ENCODE peak calls at places on chromosomes 6 and 20, in eight cellular contexts. G, O, S, X, T, Q, V and K are unnamed samples.

GRCh38 chr6:31086788-31087440 is 25.5 kb downstream of the C6orf15 start:
- DNase-seq in O (no peak), V (no peak), X (no peak), Q (no peak), G (no peak), S (peak; percentile 84), T (no peak), K (no peak)

GRCh38 chr6:142802124-142802523 is 142.9 kb downstream of the HIVEP2 start:
- DNase-seq in Q (peak; percentile 65), G (no peak), T (no peak), X (peak; percentile 59), O (no peak), V (no peak), S (peak; percentile 99), K (peak; percentile 47)

GRCh38 chr20:54577637-54578036 is 102.2 kb downstream of the DOK5 start:
- DNase-seq in O (no peak), G (no peak), S (no peak), V (no peak), Q (no peak), X (no peak), T (no peak), K (no peak)

GRCh38 chr20:47032969-47033578 is 138.4 kb downstream of the EYA2 start:
- DNase-seq in S (no peak), T (no peak), V (no peak), Q (peak; percentile 45), X (no peak), O (no peak), G (no peak), K (no peak)

GRCh38 chr6:109595998-109596397 is 95.0 kb downstream of the AK9 start:
- DNase-seq in G (no peak), X (no peak), O (no peak), V (peak; percentile 49), T (peak; percentile 23), S (peak; percentile 57), Q (peak; percentile 26), K (peak; percentile 18)

GRCh38 chr6:106591111-106591825 is 38.0 kb downstream of the RTN4IP1 start:
- DNase-seq in T (no peak), V (no peak), O (no peak), Q (peak; percentile 15), G (no peak), X (no peak), S (peak; percentile 88), K (no peak)

GRCh38 chr6:6466967-6467761 is 121.4 kb upstream of the LY86 start:
- DNase-seq in O (no peak), X (no peak), V (no peak), S (no peak), T (no peak), Q (no peak), G (no peak), K (no peak)

GRCh38 chr6:25179051-25179778 is 100.0 kb upstream of the CARMIL1 start:
- DNase-seq in T (no peak), V (no peak), Q (no peak), G (no peak), S (peak; percentile 68), O (no peak), X (no peak), K (no peak)

GRCh38 chr6:23175391-23175790 is 606.0 kb downstream of the HDGFL1 start:
- DNase-seq in G (no peak), X (no peak), S (no peak), O (no peak), V (no peak), T (no peak), Q (no peak), K (no peak)

GRCh38 chr6:28558629-28559028 is 32.9 kb downstream of the GPX5 start:
- DNase-seq in V (no peak), S (no peak), O (no peak), Q (no peak), T (no peak), G (no peak), X (no peak), K (no peak)

GRCh38 chr6:147078602-147079001 is 125.6 kb upstream of the STXBP5 start:
- DNase-seq in O (no peak), T (no peak), S (peak; percentile 63), G (no peak), X (no peak), V (no peak), Q (no peak), K (no peak)

GRCh38 chr6:97456070-97456469 is 173.1 kb upstream of the MMS22L start:
- DNase-seq in O (no peak), V (no peak), X (no peak), S (no peak), Q (no peak), T (no peak), G (no peak), K (no peak)

GRCh38 chr6:166106076-166106686 is 61.5 kb downstream of the TBXT start:
- DNase-seq in O (peak; percentile 36), V (peak; percentile 92), S (peak; percentile 71), T (peak; percentile 62), Q (peak; percentile 50), X (peak; percentile 47), G (peak; percentile 66), K (peak; percentile 49)

GRCh38 chr20:33178726-33179125 is 10.8 kb downstream of the BPIFA2 start:
- DNase-seq in S (no peak), Q (peak; percentile 57), O (no peak), G (no peak), V (no peak), X (peak; percentile 16), T (no peak), K (no peak)

GRCh38 chr20:39874049-39874893 is 814.8 kb downstream of the MAFB start:
- DNase-seq in T (peak; percentile 53), G (peak; percentile 44), Q (peak; percentile 55), X (peak; percentile 15), O (peak; percentile 60), V (peak; percentile 88), S (peak; percentile 89), K (peak; percentile 15)

GRCh38 chr6:28082939-28083338 is 2.6 kb downstream of the ZNF165 start:
- DNase-seq in V (no peak), O (no peak), S (no peak), X (no peak), G (no peak), T (no peak), Q (no peak), K (no peak)

DNA sequence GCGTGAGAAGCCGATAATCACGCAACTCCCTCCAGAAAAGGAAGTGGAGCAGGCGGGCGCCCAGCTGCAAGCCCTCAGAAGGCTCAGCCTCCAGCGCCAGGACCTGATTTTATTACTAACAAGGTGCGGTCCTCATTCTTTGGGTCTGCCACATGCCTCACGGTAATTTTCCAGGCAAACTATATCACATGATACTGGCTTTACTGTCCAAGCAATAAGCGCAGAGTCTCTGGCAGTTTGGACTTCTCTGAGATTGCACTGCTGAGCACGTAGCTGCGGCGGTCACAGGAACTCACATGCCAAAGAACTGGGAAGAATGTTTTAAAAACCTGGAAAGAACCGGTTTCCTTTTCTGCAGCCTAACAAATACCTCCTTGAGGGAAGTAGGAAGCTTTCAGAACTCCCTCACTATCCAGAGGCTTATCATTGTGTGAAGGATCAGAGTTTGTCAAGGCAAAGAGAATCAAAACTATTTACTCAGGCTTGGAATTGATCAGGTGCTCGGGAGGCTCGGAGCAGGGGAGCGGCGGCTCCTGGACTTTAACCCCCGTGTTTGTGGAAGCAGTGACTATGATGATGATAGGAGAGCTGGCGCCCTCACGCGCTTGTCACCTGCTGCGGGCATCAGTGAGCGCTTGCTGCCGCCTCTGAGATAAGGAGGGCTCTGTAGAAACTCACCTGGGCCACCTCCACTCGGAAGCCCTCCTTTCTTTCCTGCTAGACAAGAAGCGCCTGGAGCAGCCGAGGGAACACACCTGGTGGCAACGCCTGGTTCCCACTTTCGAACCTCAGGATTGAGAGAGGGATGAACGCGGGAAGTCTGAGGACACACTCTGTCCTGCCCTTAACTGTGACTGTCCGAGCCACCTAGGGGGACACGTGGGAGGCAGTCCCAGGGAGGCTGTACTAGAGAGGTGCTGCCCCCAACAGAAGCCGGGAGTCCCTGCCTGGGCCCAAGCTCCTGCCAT is 27.2 kb upstream of the SYNJ2 start:
- DNase-seq in O (no peak), V (no peak), S (peak; percentile 26), T (no peak), Q (peak; percentile 95), G (no peak), X (no peak), K (no peak)
- H3K27ac ChIP-seq in O (no peak overlapping the region), V (no peak overlapping the region), S (no peak overlapping the region), T (no peak overlapping the region), Q (peak overlapping the region; percentile 87), G (no peak overlapping the region), X (no peak overlapping the region), K (no peak overlapping the region)

GRCh38 chr6:127015858-127016257 is 102.6 kb upstream of the RSPO3 start:
- DNase-seq in Q (no peak), S (no peak), G (no peak), X (no peak), T (no peak), V (no peak), O (no peak), K (no peak)
- TF ChIP-seq RAD21 in Q (no peak), S (no peak), G (no peak), X (no peak), T (no peak), V (no peak), O (no peak), K (no peak)

GRCh38 chr6:63391203-63391970 is 71.6 kb upstream of the LGSN start:
- DNase-seq in V (no peak), X (no peak), S (no peak), T (no peak), G (no peak), O (no peak), Q (peak; percentile 99), K (no peak)
- H3K27ac ChIP-seq in V (no peak overlapping the region), X (no peak overlapping the region), S (no peak overlapping the region), T (no peak overlapping the region), G (no peak overlapping the region), O (no peak overlapping the region), Q (peak overlapping the region; percentile 83), K (no peak overlapping the region)

GRCh38 chr6:13590574-13591153 is 16.3 kb downstream of the SIRT5 start:
- DNase-seq in X (no peak), G (no peak), S (no peak), V (no peak), T (no peak), Q (no peak), O (no peak), K (no peak)

GRCh38 chr6:13589801-13590200 is 15.4 kb downstream of the SIRT5 start:
- DNase-seq in X (no peak), O (no peak), S (no peak), V (no peak), G (no peak), T (no peak), Q (no peak), K (no peak)

GRCh38 chr6:13581700-13582229 is 7.4 kb downstream of the SIRT5 start:
- DNase-seq in V (no peak), T (no peak), Q (no peak), S (no peak), G (no peak), O (no peak), X (no peak), K (no peak)

GRCh38 chr6:13591205-13591921 is 17.0 kb downstream of the SIRT5 start:
- DNase-seq in Q (no peak), T (no peak), V (no peak), X (no peak), S (no peak), O (no peak), G (no peak), K (no peak)

DNA sequence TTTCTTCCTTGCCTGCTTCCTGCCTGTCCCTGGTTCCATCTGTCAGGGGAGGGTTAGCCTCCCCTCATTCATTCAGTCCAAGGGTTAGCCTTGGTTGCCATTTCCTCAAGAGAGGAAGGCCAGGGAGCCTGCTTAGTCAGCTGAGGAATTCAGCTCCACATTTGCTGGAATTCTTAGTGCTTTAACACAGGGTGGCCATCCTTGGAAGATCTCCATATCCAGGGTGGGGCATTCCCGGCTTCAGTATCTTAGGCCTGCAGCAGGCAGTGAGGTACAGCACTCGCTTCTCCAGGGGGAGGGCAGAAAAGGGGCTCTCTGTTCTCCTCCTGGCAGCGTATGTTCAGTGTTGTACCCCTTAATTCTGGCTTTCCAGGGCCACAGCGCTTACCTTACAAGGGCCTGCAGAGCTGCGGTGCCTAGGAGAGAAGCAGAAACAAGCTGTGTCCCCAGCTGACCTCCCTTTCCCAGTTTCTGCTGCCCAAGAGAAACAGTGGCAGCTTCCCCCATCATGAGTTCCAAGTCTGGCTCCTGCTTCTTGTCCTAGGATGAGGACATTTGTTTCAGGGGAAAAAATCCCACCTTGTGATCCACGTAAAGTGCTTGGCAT is 12.6 kb downstream of the SIRT5 start:
- DNase-seq in Q (no peak), X (no peak), S (peak; percentile 55), G (no peak), V (no peak), T (no peak), O (no peak), K (no peak)
- TF ChIP-seq RAD21 in Q (no peak), X (no peak), S (no peak), G (no peak), V (no peak), T (no peak), O (no peak), K (no peak)